ENCODE peak calls at places on chromosomes 12 and 14, in six cellular contexts. I is stimulated activated CD8-positive, alpha-beta memory T cell treated with anti-CD3 and anti-CD28 coated beads, Interleukin-15, amount 100 ng/mL, for 1 hour; M is OCI-M1; V is RPMI7951; J is tibial nerve; Y is left ventricle myocardium inferior. S is an unnamed sample.
A peak's percentile ranks its signal among the peaks of the same experiment; 100 is the strongest.

GRCh38 chr14:58898655-58899316 is 261.0 kb downstream of the DACT1 start:
- DNase-seq in M (no peak), V (peak; percentile 96), J (no peak), Y (no peak), I (no peak), S (no peak)

GRCh38 chr12:76964784-76965571 is 86.2 kb upstream of the CSRP2 start:
- DNase-seq in Y (no peak), V (no peak), J (no peak), M (no peak), I (no peak), S (no peak)

GRCh38 chr12:126742326-126742725 is 1524.6 kb upstream of the TMEM132C start:
- DNase-seq in I (no peak), V (no peak), Y (no peak), M (no peak), J (no peak), S (no peak)

GRCh38 chr12:113402586-113403260 is 964 bp downstream of the SDS start:
- DNase-seq in I (no peak), J (no peak), V (no peak), Y (no peak), M (no peak), S (no peak)

GRCh38 chr12:108875682-108876361 is 4.1 kb upstream of the DAO start:
- DNase-seq in M (no peak), I (no peak), Y (no peak), J (no peak), V (peak; percentile 12), S (no peak)

GRCh38 chr12:72747460-72747859 is 475.3 kb downstream of the TRHDE start:
- DNase-seq in M (peak; percentile 59), I (no peak), J (peak; percentile 23), V (no peak), Y (no peak), S (no peak)

GRCh38 chr14:91105673-91106072 is 8.2 kb upstream of the DGLUCY start:
- DNase-seq in J (no peak), V (no peak), I (no peak), M (no peak), Y (no peak), S (no peak)

GRCh38 chr12:130960787-130961186 is 7.1 kb downstream of the ADGRD1 start:
- DNase-seq in Y (no peak), V (no peak), J (no peak), I (no peak), M (no peak), S (no peak)

GRCh38 chr14:93081875-93082570 is 33.7 kb downstream of the ITPK1 start:
- DNase-seq in I (no peak), V (no peak), Y (no peak), M (no peak), J (no peak), S (no peak)

GRCh38 chr14:94971750-94972149 is 185.6 kb downstream of the DICER1 start:
- DNase-seq in J (peak; percentile 64), V (no peak), M (no peak), I (no peak), Y (no peak), S (no peak)

GRCh38 chr14:90574640-90575131 is 177.9 kb downstream of the CALM1 start:
- DNase-seq in Y (peak; percentile 69), J (no peak), I (no peak), M (no peak), V (no peak), S (no peak)

GRCh38 chr12:41466762-41467270 is 278.7 kb downstream of the PDZRN4 start:
- DNase-seq in J (no peak), M (no peak), I (no peak), Y (no peak), V (no peak), S (no peak)

GRCh38 chr12:124667671-124668337 is 100.4 kb upstream of the NCOR2 start:
- DNase-seq in Y (no peak), J (no peak), M (no peak), I (no peak), V (no peak), S (no peak)

GRCh38 chr12:5034605-5035004 is 9.1 kb upstream of the KCNA5 start:
- DNase-seq in M (no peak), J (no peak), Y (no peak), I (no peak), V (no peak), S (no peak)

GRCh38 chr14:71525663-71526246 is 406.5 kb upstream of the RGS6 start:
- DNase-seq in I (no peak), M (no peak), J (no peak), V (no peak), Y (no peak), S (no peak)

GRCh38 chr12:128814411-128815261 is 9.1 kb downstream of the SLC15A4 start:
- DNase-seq in M (no peak), Y (no peak), I (no peak), J (peak; percentile 36), V (no peak), S (no peak)

GRCh38 chr14:99654235-99655000 is 9.5 kb downstream of the HHIPL1 start:
- DNase-seq in V (peak; percentile 57), J (peak; percentile 31), M (no peak), I (no peak), Y (peak; percentile 39), S (no peak)

GRCh38 chr12:70660620-70661219 is 23.5 kb upstream of the PTPRB start:
- DNase-seq in Y (peak; percentile 36), M (peak; percentile 93), J (no peak), V (peak; percentile 95), I (no peak), S (peak; percentile 49)